ENCODE peak calls at places on chromosome 13, in six cellular contexts. K is cardiac muscle cell, J is MM.1S, D is astrocyte, O is PC-9, B is tibial nerve. E is an unnamed sample.

GRCh38 chr13:99313473-99313872 is 6.3 kb upstream of the GPR183 start:
- DNase-seq in D (no peak), J (no peak), K (peak), B (no peak), O (no peak), E (no peak)

GRCh38 chr13:40389081-40389641 is 277.3 kb downstream of the FOXO1 start:
- DNase-seq in J (peak), D (no peak), K (no peak), B (no peak), O (no peak), E (no peak)

GRCh38 chr13:30846311-30846710 is 59.8 kb upstream of the MEDAG start:
- DNase-seq in B (no peak), D (peak), K (peak), O (no peak), J (no peak), E (no peak)

GRCh38 chr13:99439850-99440604 is 61.2 kb upstream of the TM9SF2 start:
- DNase-seq in O (no peak), D (no peak), B (no peak), K (no peak), J (no peak), E (no peak)

GRCh38 chr13:99312493-99312883 is 5.3 kb upstream of the GPR183 start:
- DNase-seq in B (peak), O (no peak), K (peak), D (peak), J (no peak), E (peak)

GRCh38 chr13:84973661-84974060 is 825.6 kb downstream of the SLITRK6 start:
- DNase-seq in K (no peak), O (no peak), B (no peak), J (no peak), D (no peak), E (no peak)

GRCh38 chr13:23820530-23820929 is 68.7 kb downstream of the MIPEP start:
- DNase-seq in B (no peak), J (no peak), D (no peak), O (no peak), K (no peak), E (no peak)

GRCh38 chr13:29137995-29138394 is 317.9 kb downstream of the MTUS2 start:
- DNase-seq in K (no peak), O (no peak), J (no peak), B (no peak), D (no peak), E (no peak)

GRCh38 chr13:32175943-32176342 is 139.2 kb downstream of the ZAR1L start:
- DNase-seq in K (no peak), D (no peak), J (no peak), B (no peak), O (no peak), E (no peak)

GRCh38 chr13:92436927-92437326 is 789.7 kb upstream of the GPC6 start:
- DNase-seq in B (no peak), J (no peak), D (no peak), O (no peak), K (no peak), E (no peak)

GRCh38 chr13:29562762-29563161 is 32.7 kb downstream of the SLC7A1 start:
- DNase-seq in B (no peak), K (no peak), O (no peak), J (no peak), D (no peak), E (no peak)

GRCh38 chr13:30133976-30134375 is 173.4 kb downstream of the KATNAL1 start:
- DNase-seq in K (no peak), B (no peak), O (no peak), D (no peak), J (no peak), E (no peak)

GRCh38 chr13:25319781-25320180 is 18.4 kb downstream of the NUP58 start:
- DNase-seq in J (no peak), O (no peak), B (no peak), D (no peak), K (no peak), E (no peak)

GRCh38 chr13:66933994-66934393 is 296.1 kb downstream of the PCDH9 start:
- DNase-seq in K (peak), O (peak), J (no peak), B (no peak), D (peak), E (no peak)

DNA sequence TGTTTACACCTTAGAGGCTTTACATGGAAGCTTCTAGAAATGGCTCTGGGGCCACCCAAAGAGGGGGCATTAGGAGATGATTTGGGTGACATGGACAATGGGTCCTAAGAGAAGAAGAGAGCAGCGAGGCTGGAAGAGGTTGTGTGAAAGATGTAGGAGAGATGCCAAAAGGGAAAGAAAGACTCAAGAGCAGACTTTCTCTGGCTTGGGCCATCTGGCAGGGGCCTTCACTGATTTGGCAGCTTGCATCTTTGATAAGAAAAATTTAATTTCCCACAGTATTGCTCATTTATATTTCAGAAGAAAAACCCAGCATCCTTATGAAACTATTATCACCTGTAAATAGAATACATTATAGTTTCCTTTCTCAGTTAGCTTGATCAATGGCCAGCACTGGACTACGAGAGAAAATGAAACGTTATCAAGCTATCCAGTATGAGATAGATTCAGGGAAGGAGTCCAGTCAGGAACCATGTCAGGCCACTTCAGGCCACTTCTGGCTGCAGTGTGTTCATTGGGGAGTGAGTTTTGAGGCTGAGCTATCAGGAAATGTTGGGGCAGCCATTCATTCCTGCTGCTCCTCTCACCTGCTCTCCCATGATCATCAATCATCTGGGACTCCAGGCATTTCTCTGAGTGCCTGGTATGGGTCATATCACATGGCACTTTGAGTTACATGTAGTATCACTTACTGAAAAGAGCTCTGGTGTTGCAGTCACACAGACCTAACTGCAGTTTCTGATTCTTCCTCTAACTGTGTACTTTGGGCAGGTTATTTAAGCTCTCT is 10.3 kb downstream of the SCEL start:
- DNase-seq in K (no peak), J (no peak), B (no peak), O (no peak), D (no peak), E (no peak)
- H3K4me3 ChIP-seq in K (no peak), J (no peak), B (no peak), O (no peak), D (no peak), E (no peak)

DNA sequence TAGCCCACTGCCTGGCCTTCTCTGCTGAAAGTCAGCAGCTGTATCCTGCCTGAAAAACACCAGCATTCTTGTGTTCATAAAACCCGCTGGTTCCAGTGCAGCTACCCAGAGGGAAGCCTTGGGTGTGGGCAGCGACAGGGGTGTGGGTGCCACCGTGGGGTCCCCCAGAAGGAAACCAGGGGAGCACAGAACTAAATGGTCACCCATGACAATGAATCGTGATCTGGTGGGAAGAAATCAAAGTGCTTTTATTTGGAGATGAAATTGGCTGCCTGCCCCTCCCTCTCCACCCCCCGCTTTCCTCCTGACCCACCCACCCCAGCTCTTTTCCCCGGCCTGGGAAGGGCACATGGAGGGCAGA is 13.7 kb downstream of the RASA3 start:
- DNase-seq in O (no peak), B (no peak), J (no peak), D (no peak), K (peak), E (no peak)
- H3K4me3 ChIP-seq in O (no peak), B (peak), J (no peak), D (peak), K (no peak), E (no peak)

GRCh38 chr13:27982361-27982760 is 6.1 kb downstream of the URAD start:
- DNase-seq in O (no peak), J (no peak), B (no peak), K (no peak), D (no peak), E (no peak)
- H3K4me3 ChIP-seq in O (no peak), J (no peak), B (no peak), K (no peak), D (no peak), E (no peak)

GRCh38 chr13:114062341-114062740 is 70.1 kb downstream of the RASA3 start:
- DNase-seq in O (no peak), J (no peak), D (no peak), B (no peak), K (no peak), E (no peak)
- H3K4me3 ChIP-seq in O (no peak), J (no peak), D (no peak), B (no peak), K (no peak), E (no peak)

E was measured in heart right ventricle.